ENCODE peak calls at places on chromosomes 4 and X, in ten cellular contexts. J, V, R, W, T, M, G, Z, X and L are unnamed samples. For H3K4me1, the result is how much of the 10 kb centered on the place peaks cover.

GRCh38 chrX:130330706-130331105 is 9.0 kb upstream of the SLC25A14 start:
- DNase-seq in M (peak), J (no peak), X (peak), T (peak), R (peak), Z (peak), W (no peak), G (peak), V (peak), L (peak)

GRCh38 chr4:7890635-7891393 is 48.8 kb downstream of the AFAP1 start:
- DNase-seq in G (no peak), X (no peak), Z (no peak), V (no peak), R (no peak), W (no peak), T (no peak), J (no peak), M (peak), L (no peak)

GRCh38 chrX:125620715-125621587 is 301.3 kb downstream of the TEX13C start:
- DNase-seq in V (no peak), T (no peak), R (no peak), M (peak), J (no peak), W (no peak), Z (no peak), G (no peak), X (no peak), L (no peak)

GRCh38 chr4:7811536-7812190 is 128.0 kb downstream of the AFAP1 start:
- DNase-seq in R (no peak), V (peak), M (no peak), G (no peak), X (no peak), J (no peak), T (no peak), Z (no peak), W (no peak), L (no peak)

GRCh38 chrX:10071451-10072163 is 85.2 kb upstream of the CLCN4 start:
- DNase-seq in Z (no peak), G (no peak), X (no peak), R (no peak), W (no peak), M (no peak), V (no peak), J (no peak), T (no peak), L (no peak)

GRCh38 chr4:132332932-132333722 is 816.0 kb upstream of the PCDH10 start:
- DNase-seq in Z (peak), J (no peak), M (peak), V (no peak), G (no peak), X (no peak), R (peak), T (peak), W (no peak), L (peak)

GRCh38 chr4:139876328-139876941 is 210.8 kb downstream of the MGST2 start:
- DNase-seq in T (peak), J (no peak), V (no peak), R (no peak), Z (no peak), W (no peak), X (peak), G (no peak), M (no peak), L (peak)

GRCh38 chr4:93394488-93395185 is 433.9 kb upstream of the ATOH1 start:
- DNase-seq in M (no peak), T (no peak), V (no peak), Z (no peak), J (no peak), G (no peak), X (no peak), R (no peak), W (no peak), L (no peak)

GRCh38 chr4:26081795-26082498 is 167.9 kb downstream of the SMIM20 start:
- DNase-seq in Z (peak), G (no peak), W (no peak), J (no peak), X (peak), R (peak), T (no peak), M (peak), V (no peak), L (peak)

GRCh38 chrX:16638533-16638932 is 11.4 kb upstream of the S100G start:
- DNase-seq in Z (no peak), R (no peak), M (no peak), V (no peak), J (no peak), X (no peak), G (no peak), W (no peak), T (no peak), L (no peak)

GRCh38 chr4:121339307-121339706 is 41.5 kb downstream of the QRFPR start:
- DNase-seq in J (no peak), X (no peak), V (no peak), T (no peak), Z (no peak), R (no peak), M (no peak), G (no peak), W (no peak), L (no peak)

GRCh38 chrX:43958529-43958928 is 14.7 kb downstream of the NDP start:
- DNase-seq in R (peak), T (peak), X (peak), W (no peak), Z (peak), G (no peak), V (no peak), J (no peak), M (peak), L (peak)

GRCh38 chr4:174989791-174990190 is 71.6 kb downstream of the ADAM29 start:
- DNase-seq in G (no peak), T (no peak), X (no peak), V (no peak), R (no peak), J (no peak), Z (no peak), W (no peak), M (no peak), L (no peak)

GRCh38 chr4:121822796-121823504 is 733 bp downstream of the CCNA2 start:
- DNase-seq in W (no peak), T (peak), V (no peak), G (peak), X (peak), M (peak), Z (no peak), R (peak), J (no peak), L (peak)

GRCh38 chr4:108148316-108148715 is 20.4 kb downstream of the LEF1 start:
- DNase-seq in M (no peak), T (no peak), X (no peak), J (no peak), V (no peak), R (no peak), W (no peak), Z (no peak), G (no peak), L (no peak)

GRCh38 chr4:108156391-108156790 is 12.3 kb downstream of the LEF1 start:
- DNase-seq in Z (no peak), T (no peak), J (no peak), G (no peak), V (no peak), R (no peak), X (no peak), M (no peak), W (no peak), L (no peak)

GRCh38 chr4:108149588-108150380 is 18.9 kb downstream of the LEF1 start:
- DNase-seq in W (no peak), T (no peak), M (no peak), V (no peak), R (no peak), X (no peak), G (no peak), Z (no peak), J (no peak), L (no peak)

GRCh38 chr4:108155373-108155772 is 13.4 kb downstream of the LEF1 start:
- DNase-seq in G (no peak), X (peak), J (no peak), Z (no peak), V (no peak), M (peak), R (no peak), W (no peak), T (no peak), L (no peak)

GRCh38 chr4:108152980-108153379 is 15.8 kb downstream of the LEF1 start:
- DNase-seq in J (no peak), X (no peak), M (no peak), Z (no peak), R (no peak), T (no peak), W (no peak), V (no peak), G (no peak), L (no peak)
- H3K4me1 ChIP-seq in J (under half), X (under half), M (under half), Z (under half), R (under half), T (under half), W (under half), V (under half), G (under half), L (under half)

GRCh38 chr4:88030565-88031310 is 23.3 kb downstream of the PKD2 start:
- DNase-seq in W (no peak), G (no peak), R (no peak), J (no peak), V (no peak), Z (no peak), X (no peak), M (no peak), T (no peak), L (no peak)

GRCh38 chr4:88029556-88029955 is 22.1 kb downstream of the PKD2 start:
- DNase-seq in G (no peak), W (no peak), T (no peak), R (no peak), V (no peak), J (no peak), X (no peak), M (no peak), Z (no peak), L (no peak)

GRCh38 chr4:88028961-88029360 is 21.5 kb downstream of the PKD2 start:
- DNase-seq in J (no peak), T (no peak), R (no peak), X (no peak), Z (no peak), W (no peak), M (no peak), V (no peak), G (no peak), L (no peak)

GRCh38 chr4:88033309-88033708 is 25.9 kb downstream of the PKD2 start:
- DNase-seq in X (peak), J (no peak), W (no peak), T (peak), Z (peak), V (no peak), M (peak), R (peak), G (no peak), L (peak)

GRCh38 chr4:88027611-88028608 is 20.5 kb downstream of the PKD2 start:
- DNase-seq in R (no peak), G (no peak), Z (no peak), T (no peak), X (no peak), J (no peak), W (no peak), V (no peak), M (no peak), L (no peak)
- H3K27ac ChIP-seq in R (no peak), G (no peak), Z (no peak), T (peak), X (no peak), J (no peak), W (no peak), V (peak), M (no peak), L (peak)

DNA sequence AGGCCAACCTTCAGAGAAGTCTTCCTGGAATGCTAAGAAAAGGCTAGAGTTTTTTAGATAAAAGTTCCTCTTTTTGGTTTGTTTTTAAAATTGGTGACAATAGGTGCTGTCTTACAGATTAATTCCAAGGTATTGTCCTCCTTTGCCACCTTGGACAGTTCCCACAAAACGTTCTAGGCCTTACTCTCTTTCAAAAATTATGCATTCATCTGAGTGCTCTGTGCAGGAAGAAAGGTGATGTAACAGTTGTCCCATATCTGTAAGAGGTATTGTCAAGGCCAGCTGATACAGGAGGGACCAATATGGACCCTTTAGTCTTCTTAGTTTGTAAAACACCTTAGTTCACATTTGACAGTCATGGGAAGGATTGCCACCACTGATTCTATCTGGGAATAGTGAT is 15.9 kb upstream of the CXCL5 start:
- DNase-seq in V (no peak), Z (no peak), R (no peak), G (no peak), W (no peak), T (no peak), J (no peak), X (no peak), M (no peak), L (no peak)
- H3K4me1 ChIP-seq in V (under half), Z (under half), R (under half), G (under half), W (under half), T (under half), J (under half), X (under half), M (under half), L (under half)

GRCh38 chrX:153946910-153947769 is 2.7 kb upstream of the RENBP start:
- DNase-seq in J (no peak), M (peak), R (peak), W (peak), X (peak), V (peak), G (peak), Z (peak), T (peak), L (peak)
- H3K27ac ChIP-seq in J (no peak), M (peak), R (no peak), W (no peak), X (peak), V (no peak), G (peak), Z (peak), T (no peak), L (peak)

GRCh38 chrX:150037041-150037440 is 98.8 kb upstream of the EOLA2 start:
- DNase-seq in M (no peak), W (no peak), Z (no peak), R (no peak), J (no peak), G (no peak), V (no peak), T (no peak), X (no peak), L (no peak)

GRCh38 chrX:150038356-150038755 is 100.1 kb upstream of the EOLA2 start:
- DNase-seq in J (no peak), T (no peak), V (no peak), R (no peak), W (no peak), X (no peak), Z (no peak), M (peak), G (no peak), L (no peak)

GRCh38 chrX:150035531-150035930 is 97.2 kb upstream of the EOLA2 start:
- DNase-seq in M (no peak), Z (no peak), X (no peak), J (no peak), R (no peak), G (no peak), T (no peak), V (no peak), W (no peak), L (peak)

GRCh38 chrX:150036181-150036580 is 97.9 kb upstream of the EOLA2 start:
- DNase-seq in T (peak), G (no peak), R (no peak), Z (no peak), M (no peak), W (no peak), V (no peak), X (no peak), J (no peak), L (peak)

DNA sequence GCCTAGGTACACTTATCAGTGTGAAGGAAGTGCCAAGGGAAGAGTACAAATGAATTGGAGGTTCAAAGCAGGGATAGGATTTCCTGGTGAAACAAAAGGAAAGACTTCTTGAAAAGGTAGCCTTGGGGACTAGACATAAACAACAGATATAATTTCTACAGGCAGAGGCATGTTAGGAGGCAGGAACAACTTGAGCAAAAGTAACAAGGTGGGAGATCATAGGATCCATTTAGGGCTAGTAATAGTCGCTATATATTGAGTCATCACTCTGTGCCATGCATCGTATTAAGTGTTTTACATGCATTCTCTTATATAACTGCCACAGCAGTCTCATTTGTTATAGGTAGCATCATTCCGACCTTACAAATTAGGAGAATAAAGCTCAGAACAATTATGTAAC is 98.3 kb upstream of the EOLA2 start:
- DNase-seq in M (no peak), T (no peak), W (no peak), R (no peak), G (no peak), V (no peak), J (no peak), Z (no peak), X (no peak), L (no peak)
- H3K4me1 ChIP-seq in M (under half), T (under half), W (under half), R (under half), G (under half), V (under half), J (under half), Z (under half), X (under half), L (under half)

DNA sequence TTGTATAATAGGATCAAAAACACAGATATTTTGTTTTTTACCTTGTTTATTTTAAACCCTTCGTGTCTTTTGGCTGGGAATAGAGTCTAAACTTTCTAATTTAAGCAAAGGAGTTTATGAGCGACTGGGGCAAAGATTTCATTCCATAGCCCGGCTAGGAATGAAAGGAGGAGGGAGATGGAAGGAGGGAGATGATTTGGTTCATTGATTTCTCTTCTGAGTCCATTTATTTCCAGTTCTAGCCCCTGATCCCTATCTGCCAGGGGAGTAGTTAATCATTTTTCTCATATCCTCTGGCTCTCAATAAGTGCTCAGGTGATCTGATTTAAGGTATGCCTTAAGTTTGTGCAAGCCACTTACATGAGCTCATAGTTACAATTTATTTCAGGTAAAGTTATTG is 120.0 kb downstream of the SPRY1 start:
- DNase-seq in G (no peak), J (no peak), Z (no peak), M (no peak), W (no peak), T (no peak), R (no peak), X (no peak), V (no peak), L (no peak)
- H3K27ac ChIP-seq in G (no peak), J (no peak), Z (no peak), M (no peak), W (no peak), T (no peak), R (no peak), X (no peak), V (no peak), L (no peak)